ENCODE peak calls at places on chromosome 5, in four cellular contexts. A is endothelial cell of umbilical vein, J is tibial nerve, O is SK-N-SH. L is an unnamed sample.

GRCh38 chr5:133425183-133425582 is 187.2 kb downstream of the FSTL4 start:
- DNase-seq in A (no peak), J (no peak), O (no peak), L (no peak)

GRCh38 chr5:121182788-121183490 is 668.7 kb upstream of the FTMT start:
- DNase-seq in A (peak; percentile 62), J (no peak), O (no peak), L (no peak)

GRCh38 chr5:180137401-180138213 is 66.0 kb upstream of the RNF130 start:
- DNase-seq in A (no peak), J (no peak), O (no peak), L (no peak)

GRCh38 chr5:169753795-169754194 is 116.7 kb downstream of the DOCK2 start:
- DNase-seq in A (no peak), J (no peak), O (no peak), L (no peak)

GRCh38 chr5:81241961-81242648 is 9.0 kb downstream of the CKMT2 start:
- DNase-seq in A (no peak), J (no peak), O (no peak), L (no peak)

GRCh38 chr5:60992871-60993270 is 47.9 kb downstream of the NDUFAF2 start:
- DNase-seq in A (no peak), J (no peak), O (no peak), L (no peak)

GRCh38 chr5:98962587-98962986 is 33.8 kb upstream of the CHD1 start:
- DNase-seq in A (no peak), J (no peak), O (no peak), L (no peak)

GRCh38 chr5:93162201-93162654 is 418.8 kb downstream of the NR2F1-AS1 start:
- DNase-seq in A (peak; percentile 86), J (no peak), O (no peak), L (no peak)

GRCh38 chr5:169272731-169273401 is 28.1 kb downstream of the SLIT3 start:
- DNase-seq in A (no peak), J (no peak), O (no peak), L (no peak)

DNA sequence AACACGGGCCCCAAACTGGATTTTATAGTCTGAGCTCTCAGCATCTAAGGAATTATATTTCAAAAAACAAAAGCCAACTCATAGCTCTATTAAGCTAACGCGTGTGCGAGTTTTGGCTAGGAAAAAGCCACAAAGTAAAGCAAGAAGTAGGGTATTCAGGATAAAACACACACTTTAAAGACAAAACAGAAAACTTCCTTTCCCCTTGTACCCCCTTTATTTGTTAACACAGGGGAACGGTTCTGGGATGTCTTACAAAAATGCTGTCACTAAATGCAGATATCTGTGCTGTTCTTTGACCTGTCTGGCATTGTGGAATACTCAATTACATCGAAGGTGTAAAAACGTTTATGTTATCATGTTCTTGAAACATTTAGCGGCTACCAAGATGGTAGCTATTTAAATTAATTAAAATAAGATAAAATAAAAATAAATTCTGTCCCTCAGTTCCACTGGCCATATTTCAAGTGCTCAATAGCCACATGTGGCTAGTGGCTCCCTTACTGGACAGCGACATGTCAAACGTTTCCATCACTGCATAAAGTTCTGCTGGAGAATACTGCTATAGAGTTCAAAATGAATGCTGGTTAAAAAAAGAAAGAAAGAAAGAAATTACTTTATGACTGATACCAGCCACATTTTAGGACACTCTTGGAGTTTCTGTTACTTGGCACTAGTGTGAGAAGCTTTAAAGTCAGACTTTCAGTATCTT is 7.2 kb upstream of the MEF2C start:
- DNase-seq in A (no peak), J (no peak), O (no peak), L (no peak)
- H3K27ac ChIP-seq in A (peak overlapping the region; percentile 33), J (peak overlapping the region; percentile 85), O (no peak overlapping the region), L (no peak overlapping the region)

GRCh38 chr5:172699999-172700685 is 59.1 kb downstream of the NEURL1B start:
- DNase-seq in A (no peak), J (no peak), O (no peak), L (no peak)
- H3K27ac ChIP-seq in A (no peak overlapping the region), J (peak overlapping the region; percentile 71), O (no peak overlapping the region), L (no peak overlapping the region)

GRCh38 chr5:178370102-178370501 is 137.5 kb upstream of the PHYKPL start:
- DNase-seq in A (no peak), J (no peak), O (no peak), L (no peak)

GRCh38 chr5:178368716-178369300 is 136.2 kb upstream of the PHYKPL start:
- DNase-seq in A (no peak), J (no peak), O (no peak), L (no peak)

GRCh38 chr5:178373711-178374110 is 141.1 kb upstream of the PHYKPL start:
- DNase-seq in A (no peak), J (no peak), O (no peak), L (no peak)

GRCh38 chr5:178372091-178372695 is 139.6 kb upstream of the PHYKPL start:
- DNase-seq in A (no peak), J (no peak), O (peak; percentile 62), L (no peak)

GRCh38 chr5:178371362-178372090 is 138.9 kb upstream of the PHYKPL start:
- DNase-seq in A (no peak), J (no peak), O (no peak), L (no peak)
- H3K27ac ChIP-seq in A (no peak overlapping the region), J (peak overlapping the region; percentile 47), O (peak overlapping the region; percentile 85), L (no peak overlapping the region)

GRCh38 chr5:157961176-157961575 is 102.2 kb upstream of the CLINT1 start:
- DNase-seq in A (no peak), J (no peak), O (peak; percentile 34), L (no peak)
- H3K27ac ChIP-seq in A (no peak overlapping the region), J (no peak overlapping the region), O (peak overlapping the region; percentile 88), L (no peak overlapping the region)

GRCh38 chr5:42564689-42565356 is 141.6 kb downstream of the GHR start:
- DNase-seq in A (no peak), J (no peak), O (no peak), L (no peak)
- H3K27ac ChIP-seq in A (no peak overlapping the region), J (no peak overlapping the region), O (no peak overlapping the region), L (no peak overlapping the region)

GRCh38 chr5:1524799-1525623 is 1.3 kb upstream of the LPCAT1 start:
- DNase-seq in A (no peak), J (no peak), O (no peak), L (no peak)
- H3K27ac ChIP-seq in A (no peak overlapping the region), J (no peak overlapping the region), O (no peak overlapping the region), L (no peak overlapping the region)

GRCh38 chr5:175542966-175543235 is 64.5 kb downstream of the SFXN1 start:
- DNase-seq in A (no peak), J (no peak), O (no peak), L (no peak)
- H3K27ac ChIP-seq in A (no peak overlapping the region), J (no peak overlapping the region), O (no peak overlapping the region), L (no peak overlapping the region)

GRCh38 chr5:14869286-14870164 is 2.1 kb downstream of the ANKH start:
- DNase-seq in A (no peak), J (no peak), O (no peak), L (no peak)
- H3K27ac ChIP-seq in A (no peak overlapping the region), J (peak overlapping the region; percentile 97), O (no peak overlapping the region), L (peak overlapping the region; percentile 44)

GRCh38 chr5:312845-313244 is 8.7 kb upstream of the AHRR start:
- DNase-seq in A (no peak), J (no peak), O (no peak), L (no peak)
- H3K27ac ChIP-seq in A (no peak overlapping the region), J (no peak overlapping the region), O (no peak overlapping the region), L (no peak overlapping the region)

L was measured in CD8-positive, alpha-beta T cell.